ENCODE peak calls at places on chromosomes 13 and 19, in seven cellular contexts. M is activated B cell treated with CpG ODN at 0.5 μM for 24 hours, W is cardiac fibroblast, S is AG10803, D is WTC11, F is neural progenitor cell, E is heart left ventricle. Q is an unnamed sample.
A peak's percentile ranks its signal among the peaks of the same experiment; 100 is the strongest.

GRCh38 chr13:22265563-22265962 is 594.7 kb downstream of the FGF9 start:
- DNase-seq in D (no peak), S (no peak), F (no peak), W (no peak), M (no peak), E (no peak), Q (no peak)

GRCh38 chr19:5891938-5892771 is 11.4 kb downstream of the NDUFA11 start:
- DNase-seq in W (peak; percentile 35), M (no peak), D (peak; percentile 53), F (peak; percentile 89), E (no peak), S (peak; percentile 36), Q (peak; percentile 63)

GRCh38 chr19:41050426-41050825 is 37.8 kb upstream of the CYP2A13 start:
- DNase-seq in F (no peak), D (no peak), S (no peak), E (no peak), W (no peak), M (no peak), Q (no peak)

GRCh38 chr19:48230555-48231129 is 25.1 kb downstream of the CARD8 start:
- DNase-seq in M (no peak), D (no peak), S (no peak), W (no peak), F (no peak), E (no peak), Q (no peak)

GRCh38 chr19:6948884-6949283 is 61.5 kb downstream of the ADGRE1 start:
- DNase-seq in D (no peak), M (no peak), W (no peak), F (no peak), E (no peak), S (no peak), Q (no peak)

GRCh38 chr13:94759120-94759728 is 46.9 kb upstream of the SOX21 start:
- DNase-seq in E (no peak), W (no peak), D (no peak), M (no peak), S (no peak), F (no peak), Q (no peak)

GRCh38 chr13:23921451-23921888 is 24.2 kb upstream of the C1QTNF9B start:
- DNase-seq in S (peak; percentile 71), M (no peak), F (peak; percentile 58), D (peak; percentile 53), W (peak; percentile 78), E (no peak), Q (peak; percentile 38)

GRCh38 chr13:80116107-80116506 is 224.8 kb downstream of the SPRY2 start:
- DNase-seq in E (no peak), F (no peak), S (peak; percentile 81), D (no peak), W (peak; percentile 74), M (no peak), Q (no peak)

GRCh38 chr19:55640043-55640576 is 692 bp upstream of the ZNF580 start:
- DNase-seq in S (peak; percentile 68), W (peak; percentile 57), M (peak; percentile 58), E (peak; percentile 57), D (peak; percentile 54), F (peak; percentile 50), Q (no peak)

GRCh38 chr19:9793051-9793591 is 24.6 kb upstream of the ZNF846 start:
- DNase-seq in M (no peak), D (no peak), F (no peak), S (peak; percentile 36), E (peak; percentile 57), W (peak; percentile 52), Q (no peak)

GRCh38 chr13:41407380-41407779 is 50.0 kb upstream of the RGCC start:
- DNase-seq in S (no peak), F (no peak), D (no peak), M (no peak), W (peak; percentile 35), E (no peak), Q (no peak)

GRCh38 chr13:94712812-94713555 is 639 bp upstream of the SOX21 start:
- DNase-seq in S (peak; percentile 59), F (peak; percentile 92), E (no peak), M (no peak), W (peak; percentile 52), D (peak; percentile 59), Q (peak; percentile 52)

GRCh38 chr19:11448410-11448809 is 13.0 kb downstream of the PRKCSH start:
- DNase-seq in D (no peak), W (no peak), S (no peak), E (no peak), F (no peak), M (no peak), Q (no peak)

GRCh38 chr13:41284512-41285288 is 21.3 kb upstream of the MTRF1 start:
- DNase-seq in W (peak; percentile 98), S (peak; percentile 85), M (no peak), E (no peak), F (no peak), D (no peak), Q (no peak)

GRCh38 chr19:41705393-41706174 is 2.8 kb upstream of the CEACAM5 start:
- DNase-seq in E (no peak), D (peak; percentile 77), W (peak; percentile 4), F (peak; percentile 16), S (no peak), M (peak; percentile 16), Q (no peak)

GRCh38 chr19:16213076-16213475 is 15.4 kb downstream of the AP1M1 start:
- DNase-seq in E (no peak), W (peak; percentile 18), F (no peak), M (no peak), S (no peak), D (no peak), Q (no peak)

GRCh38 chr19:55117063-55117635 is 288 bp downstream of the PPP1R12C start:
- DNase-seq in E (no peak), F (no peak), M (peak; percentile 32), D (no peak), W (no peak), S (no peak), Q (no peak)

GRCh38 chr19:12913011-12913561 is 6.0 kb downstream of the SYCE2 start:
- DNase-seq in D (peak; percentile 67), M (no peak), S (peak; percentile 58), W (peak; percentile 50), F (peak; percentile 84), E (peak; percentile 73), Q (no peak)

GRCh38 chr19:288911-289310 is 2.3 kb downstream of the PLPP2 start:
- DNase-seq in D (no peak), F (no peak), M (no peak), E (no peak), S (no peak), W (no peak), Q (no peak)

GRCh38 chr13:84972907-84973306 is 826.3 kb downstream of the SLITRK6 start:
- DNase-seq in M (no peak), W (no peak), S (no peak), D (no peak), E (no peak), F (no peak), Q (no peak)

GRCh38 chr19:6667114-6667627 is 2.8 kb downstream of the TNFSF14 start:
- DNase-seq in F (no peak), D (no peak), S (no peak), W (no peak), E (no peak), M (no peak), Q (no peak)

GRCh38 chr19:14315433-14315832 is 65.8 kb upstream of the ADGRE5 start:
- DNase-seq in M (no peak), W (no peak), E (no peak), S (no peak), F (no peak), D (no peak), Q (no peak)
- TF ChIP-seq CTCF in M (no peak), W (no peak), E (no peak), S (peak; percentile 7), F (no peak), D (no peak), Q (no peak)

GRCh38 chr19:53809518-53810186 is 14.5 kb downstream of the NLRP12 start:
- DNase-seq in F (peak; percentile 50), D (peak; percentile 82), M (no peak), S (no peak), W (no peak), E (no peak), Q (no peak)

GRCh38 chr19:53810187-53810546 is 13.9 kb downstream of the NLRP12 start:
- DNase-seq in D (no peak), W (no peak), M (no peak), S (no peak), F (no peak), E (no peak), Q (no peak)

GRCh38 chr19:53812335-53812734 is 11.8 kb downstream of the NLRP12 start:
- DNase-seq in D (peak; percentile 48), M (no peak), E (no peak), S (no peak), W (no peak), F (peak; percentile 41), Q (no peak)

GRCh38 chr19:53810891-53811290 is 13.2 kb downstream of the NLRP12 start:
- DNase-seq in S (no peak), M (no peak), D (no peak), F (no peak), E (no peak), W (no peak), Q (no peak)

GRCh38 chr19:53808710-53809125 is 15.4 kb downstream of the NLRP12 start:
- DNase-seq in D (peak; percentile 40), M (no peak), F (peak; percentile 68), W (peak; percentile 70), S (peak; percentile 55), E (no peak), Q (no peak)
- TF ChIP-seq CTCF in D (no peak), M (no peak), F (peak; percentile 68), W (peak; percentile 69), S (peak; percentile 80), E (peak; percentile 47), Q (peak; percentile 63)

GRCh38 chr19:50662442-50663279 is 13.4 kb downstream of the C19orf81 start:
- DNase-seq in F (no peak), M (no peak), S (no peak), D (no peak), W (no peak), E (no peak), Q (no peak)

GRCh38 chr19:50661675-50662441 is 12.6 kb downstream of the C19orf81 start:
- DNase-seq in S (no peak), E (no peak), D (no peak), W (no peak), F (no peak), M (no peak), Q (no peak)

GRCh38 chr19:50664204-50664603 is 15.0 kb downstream of the C19orf81 start:
- DNase-seq in E (no peak), S (no peak), W (no peak), D (no peak), M (no peak), F (no peak), Q (no peak)

GRCh38 chr19:50661087-50661486 is 11.8 kb downstream of the C19orf81 start:
- DNase-seq in F (no peak), M (no peak), D (no peak), W (no peak), S (no peak), E (no peak), Q (no peak)

GRCh38 chr19:50663280-50663790 is 14.1 kb downstream of the C19orf81 start:
- DNase-seq in E (no peak), F (no peak), M (no peak), S (no peak), D (no peak), W (no peak), Q (no peak)
- TF ChIP-seq CTCF in E (no peak), F (peak; percentile 12), M (no peak), S (peak; percentile 24), D (no peak), W (peak; percentile 16), Q (peak; percentile 45)

GRCh38 chr19:36113895-36114762 is 546 bp downstream of the POLR2I start:
- DNase-seq in F (peak; percentile 45), W (peak; percentile 35), D (peak; percentile 51), M (no peak), S (peak; percentile 38), E (peak; percentile 23), Q (no peak)
- TF ChIP-seq CTCF in F (no peak), W (peak; percentile 13), D (no peak), M (no peak), S (peak; percentile 30), E (no peak), Q (peak; percentile 38)